ENCODE peak calls at places on chromosomes 3 and 15, in five cellular contexts. U, X, Z, P and F are unnamed samples.
A peak's percentile ranks its signal among the peaks of the same experiment; 100 is the strongest.

GRCh38 chr3:23873941-23874340 is 42.8 kb downstream of the NKIRAS1 start:
- DNase-seq in U (peak; percentile 53), X (no peak), Z (no peak), P (no peak), F (no peak)

GRCh38 chr3:133413166-133414020 is 13.5 kb downstream of the BFSP2 start:
- DNase-seq in U (no peak), X (no peak), Z (peak; percentile 36), P (no peak), F (no peak)

GRCh38 chr15:41511331-41512077 is 2.1 kb downstream of the LTK start:
- DNase-seq in U (no peak), X (no peak), Z (no peak), P (no peak), F (no peak)

GRCh38 chr3:128237348-128238099 is 84.2 kb downstream of the EEFSEC start:
- DNase-seq in U (no peak), X (no peak), Z (no peak), P (no peak), F (no peak)

GRCh38 chr3:42063886-42064285 is 27.3 kb upstream of the TRAK1 start:
- DNase-seq in U (no peak), X (no peak), Z (no peak), P (no peak), F (no peak)

GRCh38 chr3:5254281-5255048 is 67.0 kb downstream of the EDEM1 start:
- DNase-seq in U (no peak), X (no peak), Z (no peak), P (no peak), F (no peak)

GRCh38 chr15:25136119-25136518 is 181.3 kb downstream of the SNRPN start:
- DNase-seq in U (no peak), X (no peak), Z (no peak), P (no peak), F (no peak)

GRCh38 chr15:43293402-43293801 is 26.7 kb upstream of the TGM5 start:
- DNase-seq in U (no peak), X (no peak), Z (no peak), P (no peak), F (no peak)

GRCh38 chr3:8540456-8540855 is 38.8 kb downstream of the LMCD1 start:
- DNase-seq in U (no peak), X (no peak), Z (no peak), P (no peak), F (no peak)

GRCh38 chr3:159082514-159082913 is 280.7 kb downstream of the MFSD1 start:
- DNase-seq in U (no peak), X (no peak), Z (no peak), P (no peak), F (no peak)

GRCh38 chr3:155407331-155407730 is 113.8 kb upstream of the STRIT1 start:
- DNase-seq in U (no peak), X (no peak), Z (no peak), P (no peak), F (no peak)

GRCh38 chr3:50550079-50550736 is 17.3 kb downstream of the C3orf18 start:
- DNase-seq in U (peak; percentile 68), X (no peak), Z (no peak), P (peak; percentile 57), F (peak; percentile 89)

GRCh38 chr3:33682770-33683169 is 35.3 kb downstream of the CLASP2 start:
- DNase-seq in U (no peak), X (no peak), Z (no peak), P (no peak), F (no peak)

GRCh38 chr3:33678073-33678472 is 40.0 kb downstream of the CLASP2 start:
- DNase-seq in U (no peak), X (no peak), Z (no peak), P (no peak), F (no peak)

GRCh38 chr3:33687406-33688010 is 30.5 kb downstream of the CLASP2 start:
- DNase-seq in U (no peak), X (no peak), Z (no peak), P (no peak), F (no peak)

DNA sequence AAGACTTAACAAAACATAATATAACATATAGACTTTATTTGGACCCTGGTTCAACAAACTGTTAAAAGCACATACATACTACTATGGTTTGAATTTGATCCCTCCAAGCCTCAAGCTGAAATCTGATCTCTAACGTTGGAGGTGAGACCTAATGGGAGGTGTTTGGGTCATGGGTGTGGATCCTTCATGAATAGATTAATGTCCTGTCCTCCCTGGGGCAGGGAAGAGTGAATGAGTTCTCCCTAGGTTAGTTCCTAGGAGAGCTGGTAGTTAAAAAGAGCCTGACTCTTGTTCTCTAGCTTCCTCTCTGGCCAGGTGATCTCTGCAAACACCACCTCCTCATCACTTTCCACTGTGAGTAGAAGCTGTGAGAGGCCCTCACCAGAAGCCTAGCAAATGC is 36.4 kb downstream of the CLASP2 start:
- DNase-seq in U (no peak), X (no peak), Z (no peak), P (no peak), F (no peak)
- H3K36me3 ChIP-seq in U (no peaks in the 10 kb centered on the region), X (no peaks in the 10 kb centered on the region), Z (no peaks in the 10 kb centered on the region), P (no peaks in the 10 kb centered on the region), F (peaks cover 11% of the 10 kb centered on the region)

GRCh38 chr3:40584625-40585189 is 59.9 kb downstream of the ZNF621 start:
- DNase-seq in U (peak; percentile 91), X (peak; percentile 31), Z (no peak), P (peak; percentile 91), F (peak; percentile 90)
- H3K4me3 ChIP-seq in U (no peak overlapping the region), X (no peak overlapping the region), Z (no peak overlapping the region), P (no peak overlapping the region), F (no peak overlapping the region)

GRCh38 chr15:46857103-46857502 is 860.2 kb upstream of the SEMA6D start:
- DNase-seq in U (no peak), X (no peak), Z (no peak), P (no peak), F (no peak)
- H3K9me3 ChIP-seq in U (no peaks in the 10 kb centered on the region), X (peaks cover 8% of the 10 kb centered on the region), Z (no peaks in the 10 kb centered on the region), P (no peaks in the 10 kb centered on the region), F (peaks cover 2% of the 10 kb centered on the region)

DNA sequence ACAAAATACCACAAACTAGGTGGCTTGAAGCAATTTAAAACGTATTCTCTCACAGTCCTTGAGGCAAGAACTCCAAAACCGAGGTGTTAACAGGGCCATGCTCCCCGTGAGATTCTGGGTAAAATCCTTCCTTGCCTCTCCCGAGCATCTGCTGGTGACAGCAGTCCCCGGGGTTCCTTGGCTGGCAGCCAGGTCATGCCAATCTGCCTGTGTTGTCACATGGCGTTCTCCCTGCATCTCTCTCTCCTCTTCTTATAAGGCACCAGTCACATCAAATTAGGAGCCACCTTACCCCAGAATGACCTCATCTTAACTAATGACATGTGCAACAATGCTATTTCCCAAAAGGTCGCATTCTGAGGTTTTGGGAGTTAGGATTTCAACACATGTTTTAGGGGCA is 26.3 kb upstream of the LRRN1 start:
- DNase-seq in U (peak; percentile 46), X (no peak), Z (no peak), P (peak; percentile 9), F (no peak)
- H3K36me3 ChIP-seq in U (no peaks in the 10 kb centered on the region), X (no peaks in the 10 kb centered on the region), Z (no peaks in the 10 kb centered on the region), P (no peaks in the 10 kb centered on the region), F (no peaks in the 10 kb centered on the region)